ENCODE peak calls at places on chromosome 21, in six cellular contexts. U is PC-3; H is stimulated activated CD8-positive, alpha-beta memory T cell treated with anti-CD3 and anti-CD28 coated beads, Interleukin-15, amount 100 ng/mL, for 24 hours; Q is activated CD8-positive, alpha-beta memory T cell treated with anti-CD3 and anti-CD28 coated beads, Interleukin-2, amount 10 ng/mL, durations not matched to agents 7 days and 5 days; R is heart right ventricle; K is HEK293T. V is an unnamed sample.

GRCh38 chr21:43339668-43340067 is 87.3 kb downstream of the SIK1 start:
- DNase-seq in U (peak; percentile 17), Q (no peak), H (no peak), R (peak; percentile 47), K (no peak), V (no peak)

GRCh38 chr21:25818156-25818950 is 83.6 kb downstream of the GABPA start:
- DNase-seq in H (no peak), R (no peak), Q (no peak), K (no peak), U (no peak), V (no peak)

GRCh38 chr21:26850116-26850643 is 5.0 kb upstream of the ADAMTS1 start:
- DNase-seq in Q (no peak), H (no peak), R (no peak), K (no peak), U (peak; percentile 80), V (no peak)

GRCh38 chr21:38504056-38504455 is 5.8 kb upstream of the ERG start:
- DNase-seq in K (no peak), H (no peak), R (no peak), Q (no peak), U (no peak), V (no peak)

GRCh38 chr21:40668535-40669275 is 178.3 kb downstream of the DSCAM start:
- DNase-seq in U (no peak), H (no peak), R (no peak), K (no peak), Q (no peak), V (no peak)

GRCh38 chr21:45386728-45387371 is 18.1 kb upstream of the COL18A1 start:
- DNase-seq in K (no peak), U (peak; percentile 75), H (no peak), Q (no peak), R (peak; percentile 51), V (no peak)

GRCh38 chr21:16169102-16169511 is 439.3 kb downstream of the USP25 start:
- DNase-seq in H (no peak), K (no peak), U (no peak), R (no peak), Q (no peak), V (no peak)

GRCh38 chr21:43880111-43880985 is 15.3 kb downstream of the AGPAT3 start:
- DNase-seq in U (peak; percentile 93), Q (no peak), R (no peak), K (no peak), H (no peak), V (no peak)

GRCh38 chr21:39527664-39528381 is 76.1 kb downstream of the SH3BGR start:
- DNase-seq in Q (no peak), K (no peak), U (no peak), H (no peak), R (no peak), V (no peak)

V was measured in NCI-H187.